ENCODE peak calls at places on chromosomes 2 and 18, in four cellular contexts. T is AG04450, H is spleen, M is BE2C. V is an unnamed sample.

GRCh38 chr2:238771193-238771592 is 76.7 kb upstream of the TWIST2 start:
- DNase-seq in T (no peak), H (no peak), M (no peak), V (no peak)

GRCh38 chr18:31440787-31441186 is 6.8 kb upstream of the DSG3 start:
- DNase-seq in T (no peak), H (no peak), M (no peak), V (no peak)

GRCh38 chr2:29519996-29520395 is 401.4 kb downstream of the ALK start:
- DNase-seq in T (no peak), H (no peak), M (no peak), V (no peak)

GRCh38 chr2:10333966-10334365 is 31.3 kb downstream of the HPCAL1 start:
- DNase-seq in T (no peak), H (no peak), M (no peak), V (no peak)

GRCh38 chr2:240629968-240630770 is 4.9 kb downstream of the GPR35 start:
- DNase-seq in T (no peak), H (peak; percentile 70), M (no peak), V (no peak)

GRCh38 chr2:182565941-182566567 is 139.2 kb upstream of the PDE1A start:
- DNase-seq in T (no peak), H (no peak), M (no peak), V (no peak)

GRCh38 chr2:99672766-99673375 is 183.1 kb upstream of the REV1 start:
- DNase-seq in T (no peak), H (no peak), M (no peak), V (no peak)

GRCh38 chr2:69625078-69625788 is 18.3 kb downstream of the AAK1 start:
- DNase-seq in T (no peak), H (no peak), M (no peak), V (no peak)

GRCh38 chr2:240893363-240893828 is 2.6 kb downstream of the MAB21L4 start:
- DNase-seq in T (no peak), H (no peak), M (no peak), V (no peak)

GRCh38 chr2:110854355-110855081 is 122.1 kb downstream of the ACOXL start:
- DNase-seq in T (no peak), H (no peak), M (no peak), V (no peak)

DNA sequence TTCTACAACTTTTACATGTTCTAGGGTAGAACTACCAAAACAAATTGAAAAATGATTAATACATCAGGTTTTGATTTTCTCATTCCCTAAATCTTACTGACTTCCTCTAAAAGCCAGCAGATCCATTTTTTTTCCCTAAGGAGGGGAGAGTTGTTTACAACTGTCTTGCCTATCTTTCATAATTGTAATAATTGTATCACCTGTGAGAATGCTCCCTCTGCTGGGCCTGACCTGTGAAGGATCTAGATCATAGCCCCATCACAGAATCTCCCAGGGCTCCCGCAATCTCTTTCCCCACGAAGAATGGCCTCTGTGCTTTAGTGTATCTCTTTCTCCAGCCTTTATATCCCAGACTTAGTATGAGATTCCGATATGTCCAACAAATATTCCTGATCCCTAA is 9.1 kb downstream of the LOXL3 start:
- DNase-seq in T (no peak), H (no peak), M (no peak), V (peak; percentile 25)
- TF ChIP-seq CTCF in T (no peak), H (no peak), M (no peak), V (no peak)

DNA sequence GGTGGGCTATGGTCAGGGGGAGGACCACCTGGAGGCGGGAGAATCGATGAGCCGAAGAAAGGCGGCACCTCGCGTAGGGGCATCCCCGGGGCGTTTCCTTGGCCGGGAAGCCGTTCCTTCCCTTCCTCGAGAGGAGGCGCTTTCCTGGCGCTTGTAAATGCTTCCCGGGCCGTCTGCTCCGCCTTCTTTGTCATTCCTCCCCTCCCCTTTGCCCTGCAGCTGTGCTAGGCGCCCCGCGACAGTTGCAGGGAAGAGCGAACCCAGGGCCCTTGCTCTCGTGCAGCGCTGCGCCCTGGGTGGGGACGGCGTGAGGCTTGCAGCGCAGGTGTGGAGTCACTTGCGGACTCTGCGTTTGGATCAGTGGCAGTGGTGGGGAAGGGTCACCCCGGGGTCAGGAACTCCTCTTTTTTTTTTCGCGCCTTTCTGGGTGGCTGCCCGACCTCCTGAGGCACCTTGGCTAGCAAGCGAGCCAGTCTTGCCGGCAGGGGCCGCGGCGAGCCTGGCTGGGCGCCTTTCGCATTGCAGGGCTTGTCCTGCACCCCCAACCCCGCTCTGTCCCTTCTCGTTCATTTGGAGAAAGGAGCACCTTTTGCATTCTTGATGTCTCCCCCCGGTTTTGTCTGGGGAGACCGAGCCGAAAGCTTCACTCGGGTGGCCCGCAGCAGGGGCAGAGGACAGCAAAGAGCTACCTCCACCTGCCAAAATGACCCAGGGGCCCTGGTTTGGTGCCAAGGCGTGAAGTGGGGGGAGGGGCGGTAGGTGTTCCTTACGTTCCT is 858 bp downstream of the KCNS3 start:
- DNase-seq in T (no peak), H (no peak), M (peak; percentile 48), V (peak; percentile 52)
- TF ChIP-seq CTCF in T (peak; percentile 23), H (no peak), M (no peak), V (no peak)

GRCh38 chr2:173989160-173989885 is 24.1 kb upstream of the SP3 start:
- DNase-seq in T (no peak), H (no peak), M (no peak), V (no peak)
- TF ChIP-seq CTCF in T (no peak), H (no peak), M (no peak), V (no peak)

GRCh38 chr2:236309669-236310029 is 45.4 kb upstream of the ASB18 start:
- DNase-seq in T (no peak), H (no peak), M (peak; percentile 24), V (peak; percentile 42)
- TF ChIP-seq CTCF in T (no peak), H (no peak), M (peak; percentile 70), V (peak; percentile 56)

DNA sequence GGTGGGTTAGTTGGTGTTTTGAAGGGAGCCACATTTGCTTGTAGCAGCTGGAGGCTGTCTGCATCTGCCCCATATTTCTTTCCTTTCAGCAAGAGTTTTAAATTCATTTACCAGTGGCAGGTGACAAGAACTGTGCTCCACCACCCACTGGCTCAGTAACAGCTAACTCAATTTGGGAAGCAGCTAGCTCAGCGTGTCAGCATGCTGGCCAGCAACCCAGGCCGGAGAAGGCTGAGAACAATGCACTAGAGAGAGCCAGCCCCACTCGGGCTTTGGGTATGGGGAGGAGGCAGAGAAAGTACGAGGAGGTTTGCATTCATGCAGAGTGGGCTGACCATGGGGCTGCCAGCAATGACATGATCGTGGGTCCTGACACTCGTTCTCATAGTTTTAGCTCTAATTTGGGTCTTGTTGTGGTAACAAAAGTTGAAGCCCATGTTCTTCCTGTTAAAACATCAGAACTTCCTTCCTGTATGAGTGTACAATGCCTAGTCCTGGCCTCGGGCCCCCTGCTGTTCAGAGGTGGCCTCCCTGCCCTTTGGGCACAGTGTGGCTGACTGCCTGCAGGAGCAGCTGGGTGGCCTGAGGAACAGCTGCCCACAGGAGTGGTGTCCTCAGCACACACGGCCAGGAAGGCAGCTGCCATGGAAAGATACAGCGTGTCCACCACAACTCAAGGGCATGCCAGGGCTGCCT is 23.0 kb downstream of the CDC42EP3 start:
- DNase-seq in T (no peak), H (peak; percentile 90), M (peak; percentile 72), V (no peak)
- TF ChIP-seq CTCF in T (peak; percentile 9), H (no peak), M (peak; percentile 36), V (peak; percentile 2)

GRCh38 chr2:121810959-121811853 is 55.8 kb downstream of the TSN start:
- DNase-seq in T (peak; percentile 15), H (peak; percentile 79), M (peak; percentile 62), V (peak; percentile 61)
- TF ChIP-seq CTCF in T (peak; percentile 68), H (no peak), M (peak; percentile 62), V (peak; percentile 45)

GRCh38 chr2:48016620-48017019 is 110.3 kb upstream of the FBXO11 start:
- DNase-seq in T (no peak), H (no peak), M (peak; percentile 3), V (no peak)
- TF ChIP-seq CTCF in T (peak; percentile 31), H (no peak), M (peak; percentile 25), V (no peak)